ENCODE peak calls at places on chromosome 7, in seven cellular contexts. One of them, this sample, is unnamed.
A peak's percentile ranks its signal among the peaks of the same experiment; 100 is the strongest.

GRCh38 chr7:156160811-156161210 is 348.5 kb upstream of the SHH start:
- DNase-seq in AG04450: no peak
- DNase-seq in AG09309: no peak
- DNase-seq in endothelial cell: no peak
- DNase-seq in psoas muscle: no peak
- DNase-seq in breast epithelium: no peak
- DNase-seq in GM06990: no peak
- DNase-seq in this sample: peak; percentile 34

GRCh38 chr7:98130959-98131358 is 24.3 kb downstream of the LMTK2 start:
- DNase-seq in AG04450: no peak
- DNase-seq in AG09309: no peak
- DNase-seq in endothelial cell: no peak
- DNase-seq in psoas muscle: no peak
- DNase-seq in breast epithelium: no peak
- DNase-seq in GM06990: no peak
- DNase-seq in this sample: no peak

GRCh38 chr7:157139142-157140117 is 704 bp downstream of the UBE3C start:
- DNase-seq in AG04450: no peak
- DNase-seq in AG09309: no peak
- DNase-seq in endothelial cell: peak; percentile 63
- DNase-seq in psoas muscle: peak; percentile 61
- DNase-seq in breast epithelium: no peak
- DNase-seq in GM06990: no peak
- DNase-seq in this sample: peak; percentile 70

GRCh38 chr7:94274828-94275227 is 119.9 kb upstream of the COL1A2 start:
- DNase-seq in AG04450: no peak
- DNase-seq in AG09309: no peak
- DNase-seq in endothelial cell: no peak
- DNase-seq in psoas muscle: no peak
- DNase-seq in breast epithelium: no peak
- DNase-seq in GM06990: no peak
- DNase-seq in this sample: no peak

GRCh38 chr7:90401989-90402388 is 1.3 kb upstream of the CLDN12 start:
- DNase-seq in AG04450: no peak
- DNase-seq in AG09309: no peak
- DNase-seq in endothelial cell: no peak
- DNase-seq in psoas muscle: no peak
- DNase-seq in breast epithelium: no peak
- DNase-seq in GM06990: no peak
- DNase-seq in this sample: no peak

GRCh38 chr7:22361320-22361719 is 4.4 kb upstream of the RAPGEF5 start:
- DNase-seq in AG04450: no peak
- DNase-seq in AG09309: no peak
- DNase-seq in endothelial cell: no peak
- DNase-seq in psoas muscle: no peak
- DNase-seq in breast epithelium: no peak
- DNase-seq in GM06990: no peak
- DNase-seq in this sample: no peak

GRCh38 chr7:106284516-106285050 is at the start of gene NAMPT:
- DNase-seq in AG04450: no peak
- DNase-seq in AG09309: no peak
- DNase-seq in endothelial cell: peak; percentile 55
- DNase-seq in psoas muscle: peak; percentile 53
- DNase-seq in breast epithelium: peak; percentile 52
- DNase-seq in GM06990: no peak
- DNase-seq in this sample: peak; percentile 43

GRCh38 chr7:150428671-150429451 is 21.6 kb upstream of the GIMAP8 start:
- DNase-seq in AG04450: peak; percentile 85
- DNase-seq in AG09309: peak; percentile 83
- DNase-seq in endothelial cell: no peak
- DNase-seq in psoas muscle: no peak
- DNase-seq in breast epithelium: peak; percentile 76
- DNase-seq in GM06990: peak; percentile 41
- DNase-seq in this sample: peak; percentile 34

GRCh38 chr7:133331861-133332260 is 79.0 kb downstream of the EXOC4 start:
- DNase-seq in AG04450: no peak
- DNase-seq in AG09309: no peak
- DNase-seq in endothelial cell: no peak
- DNase-seq in psoas muscle: no peak
- DNase-seq in breast epithelium: no peak
- DNase-seq in GM06990: no peak
- DNase-seq in this sample: no peak

GRCh38 chr7:98178321-98178720 is 32.9 kb upstream of the BHLHA15 start:
- DNase-seq in AG04450: no peak
- DNase-seq in AG09309: no peak
- DNase-seq in endothelial cell: no peak
- DNase-seq in psoas muscle: peak; percentile 57
- DNase-seq in breast epithelium: no peak
- DNase-seq in GM06990: no peak
- DNase-seq in this sample: no peak

GRCh38 chr7:110669410-110669809 is 421.5 kb upstream of the LRRN3 start:
- DNase-seq in AG04450: no peak
- DNase-seq in AG09309: no peak
- DNase-seq in endothelial cell: no peak
- DNase-seq in psoas muscle: no peak
- DNase-seq in breast epithelium: no peak
- DNase-seq in GM06990: no peak
- DNase-seq in this sample: no peak

GRCh38 chr7:45884136-45884535 is 4.2 kb upstream of the IGFBP1 start:
- DNase-seq in AG04450: no peak
- DNase-seq in AG09309: no peak
- DNase-seq in endothelial cell: no peak
- DNase-seq in psoas muscle: no peak
- DNase-seq in breast epithelium: no peak
- DNase-seq in GM06990: no peak
- DNase-seq in this sample: no peak

GRCh38 chr7:157557263-157557662 is 220.5 kb downstream of the DNAJB6 start:
- DNase-seq in AG04450: no peak
- DNase-seq in AG09309: no peak
- DNase-seq in endothelial cell: no peak
- DNase-seq in psoas muscle: no peak
- DNase-seq in breast epithelium: peak; percentile 2
- DNase-seq in GM06990: no peak
- DNase-seq in this sample: no peak

GRCh38 chr7:517848-518629 is 1.6 kb downstream of the PDGFA start:
- DNase-seq in AG04450: no peak
- DNase-seq in AG09309: no peak
- DNase-seq in endothelial cell: no peak
- DNase-seq in psoas muscle: peak; percentile 80
- DNase-seq in breast epithelium: no peak
- DNase-seq in GM06990: no peak
- DNase-seq in this sample: no peak

GRCh38 chr7:151831606-151832005 is 45.3 kb downstream of the PRKAG2 start:
- DNase-seq in AG04450: no peak
- DNase-seq in AG09309: no peak
- DNase-seq in endothelial cell: no peak
- DNase-seq in psoas muscle: no peak
- DNase-seq in breast epithelium: no peak
- DNase-seq in GM06990: no peak
- DNase-seq in this sample: no peak

GRCh38 chr7:140724706-140725105 is 28.2 kb downstream of the NDUFB2 start:
- DNase-seq in AG04450: no peak
- DNase-seq in AG09309: no peak
- DNase-seq in endothelial cell: no peak
- DNase-seq in psoas muscle: no peak
- DNase-seq in breast epithelium: no peak
- DNase-seq in GM06990: no peak
- DNase-seq in this sample: no peak

GRCh38 chr7:99140813-99141212 is 3.1 kb downstream of the SMURF1 start:
- DNase-seq in AG04450: no peak
- DNase-seq in AG09309: no peak
- DNase-seq in endothelial cell: no peak
- DNase-seq in psoas muscle: no peak
- DNase-seq in breast epithelium: no peak
- DNase-seq in GM06990: no peak
- DNase-seq in this sample: no peak

GRCh38 chr7:104968648-104969047 is 45.4 kb upstream of the KMT2E start:
- DNase-seq in AG04450: no peak
- DNase-seq in AG09309: no peak
- DNase-seq in endothelial cell: no peak
- DNase-seq in psoas muscle: no peak
- DNase-seq in breast epithelium: no peak
- DNase-seq in GM06990: no peak
- DNase-seq in this sample: no peak

GRCh38 chr7:41889040-41889439 is 186.2 kb upstream of the INHBA start:
- DNase-seq in AG04450: no peak
- DNase-seq in AG09309: no peak
- DNase-seq in endothelial cell: no peak
- DNase-seq in psoas muscle: no peak
- DNase-seq in breast epithelium: no peak
- DNase-seq in GM06990: peak; percentile 14
- DNase-seq in this sample: no peak

GRCh38 chr7:42930889-42931288 is 1.1 kb downstream of the PSMA2 start:
- DNase-seq in AG04450: no peak
- DNase-seq in AG09309: no peak
- DNase-seq in endothelial cell: no peak
- DNase-seq in psoas muscle: no peak
- DNase-seq in breast epithelium: no peak
- DNase-seq in GM06990: no peak
- DNase-seq in this sample: no peak

GRCh38 chr7:45189151-45189970 is 31.8 kb downstream of the RAMP3 start:
- DNase-seq in AG04450: no peak
- DNase-seq in AG09309: no peak
- DNase-seq in endothelial cell: no peak
- DNase-seq in psoas muscle: no peak
- DNase-seq in breast epithelium: peak; percentile 27
- DNase-seq in GM06990: no peak
- DNase-seq in this sample: no peak

GRCh38 chr7:56030340-56030739 is 20.9 kb downstream of the PSPH start:
- DNase-seq in AG04450: no peak
- DNase-seq in AG09309: no peak
- DNase-seq in endothelial cell: no peak
- DNase-seq in psoas muscle: no peak
- DNase-seq in breast epithelium: no peak
- DNase-seq in GM06990: no peak
- DNase-seq in this sample: no peak

GRCh38 chr7:56028942-56029630 is 22.2 kb downstream of the PSPH start:
- DNase-seq in AG04450: peak; percentile 69
- DNase-seq in AG09309: no peak
- DNase-seq in endothelial cell: no peak
- DNase-seq in psoas muscle: no peak
- DNase-seq in breast epithelium: no peak
- DNase-seq in GM06990: no peak
- DNase-seq in this sample: no peak

GRCh38 chr7:56033671-56034432 is 17.4 kb downstream of the PSPH start:
- DNase-seq in AG04450: no peak
- DNase-seq in AG09309: peak; percentile 16
- DNase-seq in endothelial cell: peak; percentile 79
- DNase-seq in psoas muscle: peak; percentile 48
- DNase-seq in breast epithelium: peak; percentile 52
- DNase-seq in GM06990: peak; percentile 89
- DNase-seq in this sample: peak; percentile 61
- TF ChIP-seq CTCF in AG04450: peak; percentile 42
- TF ChIP-seq CTCF in AG09309: peak; percentile 50
- TF ChIP-seq CTCF in endothelial cell: no peak
- TF ChIP-seq CTCF in psoas muscle: peak; percentile 10
- TF ChIP-seq CTCF in breast epithelium: no peak
- TF ChIP-seq CTCF in GM06990: peak; percentile 44
- TF ChIP-seq CTCF in this sample: peak; percentile 6

GRCh38 chr7:69399038-69399800 is 199.1 kb upstream of the AUTS2 start:
- DNase-seq in AG04450: no peak
- DNase-seq in AG09309: peak; percentile 3
- DNase-seq in endothelial cell: no peak
- DNase-seq in psoas muscle: no peak
- DNase-seq in breast epithelium: no peak
- DNase-seq in GM06990: no peak
- DNase-seq in this sample: no peak

GRCh38 chr7:69402696-69403095 is 195.6 kb upstream of the AUTS2 start:
- DNase-seq in AG04450: no peak
- DNase-seq in AG09309: no peak
- DNase-seq in endothelial cell: no peak
- DNase-seq in psoas muscle: no peak
- DNase-seq in breast epithelium: no peak
- DNase-seq in GM06990: no peak
- DNase-seq in this sample: no peak

DNA sequence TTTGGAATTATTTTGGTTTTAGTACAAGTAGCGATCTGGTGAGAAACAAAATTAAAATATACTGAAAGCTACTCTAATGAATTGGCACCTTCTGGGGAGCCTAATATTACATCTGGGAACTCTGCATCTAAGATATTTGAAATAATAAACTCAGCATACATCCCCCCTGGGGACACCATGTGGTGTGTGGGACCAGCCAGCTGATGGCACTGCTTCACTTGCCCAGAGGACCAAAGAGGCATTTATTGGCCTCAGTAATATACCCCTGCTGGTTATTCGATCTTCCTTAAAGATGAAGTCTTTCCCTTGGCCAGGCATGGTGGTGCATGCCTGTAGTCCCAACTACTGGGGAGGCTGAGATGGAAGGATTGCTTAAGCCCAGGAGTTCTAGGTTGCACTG is 195.1 kb upstream of the AUTS2 start:
- DNase-seq in AG04450: no peak
- DNase-seq in AG09309: no peak
- DNase-seq in endothelial cell: peak; percentile 18
- DNase-seq in psoas muscle: no peak
- DNase-seq in breast epithelium: no peak
- DNase-seq in GM06990: no peak
- DNase-seq in this sample: no peak
- TF ChIP-seq CTCF in AG04450: no peak
- TF ChIP-seq CTCF in AG09309: no peak
- TF ChIP-seq CTCF in endothelial cell: no peak
- TF ChIP-seq CTCF in psoas muscle: peak; percentile 19
- TF ChIP-seq CTCF in breast epithelium: no peak
- TF ChIP-seq CTCF in GM06990: peak; percentile 55
- TF ChIP-seq CTCF in this sample: no peak

DNA sequence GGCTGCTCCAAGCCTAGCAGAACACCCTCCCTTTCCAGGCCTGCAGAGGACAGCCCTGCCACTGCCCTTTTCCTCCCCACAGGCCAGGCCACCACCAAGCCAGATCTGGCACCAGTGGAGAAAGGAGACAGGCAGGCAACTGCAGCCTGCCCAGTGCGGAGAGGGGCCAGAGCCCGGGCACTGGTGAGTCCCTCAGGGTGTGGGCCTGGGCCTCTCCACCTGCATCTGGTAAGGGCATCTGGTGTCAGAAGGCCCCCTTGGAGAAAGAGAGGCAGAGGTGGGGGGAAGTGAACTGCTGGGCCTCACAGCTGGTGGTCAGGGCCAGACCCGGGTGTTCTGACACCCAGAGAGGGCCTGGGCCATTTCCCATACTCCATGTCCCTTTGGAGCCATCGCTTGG is 27.9 kb downstream of the ZNF783 start:
- DNase-seq in AG04450: no peak
- DNase-seq in AG09309: no peak
- DNase-seq in endothelial cell: no peak
- DNase-seq in psoas muscle: no peak
- DNase-seq in breast epithelium: no peak
- DNase-seq in GM06990: no peak
- DNase-seq in this sample: no peak
- TF ChIP-seq CTCF in AG04450: no peak
- TF ChIP-seq CTCF in AG09309: no peak
- TF ChIP-seq CTCF in endothelial cell: no peak
- TF ChIP-seq CTCF in psoas muscle: no peak
- TF ChIP-seq CTCF in breast epithelium: no peak
- TF ChIP-seq CTCF in GM06990: no peak
- TF ChIP-seq CTCF in this sample: no peak

DNA sequence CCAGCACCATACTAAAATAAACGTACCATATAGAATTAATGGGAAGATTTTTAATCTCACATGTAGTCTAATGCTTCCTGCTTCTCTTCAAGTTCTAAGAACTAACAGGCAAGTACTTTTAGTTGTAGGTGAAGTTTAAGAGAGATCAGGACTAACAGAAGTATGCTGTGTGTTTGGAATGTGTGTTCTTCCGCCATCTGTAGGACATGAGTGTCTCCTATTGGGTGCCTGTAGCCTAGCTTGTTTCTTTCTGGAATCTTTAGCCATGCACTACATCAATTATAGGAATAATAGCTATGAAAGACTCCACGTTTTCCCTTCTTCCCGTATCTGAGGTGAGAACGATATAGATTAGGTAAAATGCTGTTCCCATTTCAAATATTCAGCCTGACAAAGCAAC is 140.2 kb upstream of the AHR start:
- DNase-seq in AG04450: no peak
- DNase-seq in AG09309: no peak
- DNase-seq in endothelial cell: no peak
- DNase-seq in psoas muscle: no peak
- DNase-seq in breast epithelium: no peak
- DNase-seq in GM06990: no peak
- DNase-seq in this sample: no peak
- TF ChIP-seq CTCF in AG04450: no peak
- TF ChIP-seq CTCF in AG09309: no peak
- TF ChIP-seq CTCF in endothelial cell: no peak
- TF ChIP-seq CTCF in psoas muscle: no peak
- TF ChIP-seq CTCF in breast epithelium: no peak
- TF ChIP-seq CTCF in GM06990: no peak
- TF ChIP-seq CTCF in this sample: no peak

This sample was measured in mesothelial cell of epicardium.